ENCODE peak calls at places on chromosomes 16 and 17, in seven cellular contexts. One of them, this sample, is unnamed.

GRCh38 chr16:82034981-82035612 is at the start of gene HSD17B2:
- DNase-seq in LoVo: peak
- DNase-seq in NCI-H345: no peak
- DNase-seq in CD4-positive, alpha-beta T cell: no peak
- DNase-seq in endothelial cell of umbilical vein: peak
- DNase-seq in NCI-H524: no peak
- DNase-seq in NCI-H1048: no peak
- DNase-seq in this sample: no peak

GRCh38 chr17:8131844-8132441 is 8.0 kb upstream of the HES7 start:
- DNase-seq in LoVo: no peak
- DNase-seq in NCI-H345: no peak
- DNase-seq in CD4-positive, alpha-beta T cell: no peak
- DNase-seq in endothelial cell of umbilical vein: no peak
- DNase-seq in NCI-H524: no peak
- DNase-seq in NCI-H1048: no peak
- DNase-seq in this sample: no peak

GRCh38 chr16:87241135-87241771 is 75.9 kb downstream of the C16orf95 start:
- DNase-seq in LoVo: peak
- DNase-seq in NCI-H345: no peak
- DNase-seq in CD4-positive, alpha-beta T cell: no peak
- DNase-seq in endothelial cell of umbilical vein: no peak
- DNase-seq in NCI-H524: no peak
- DNase-seq in NCI-H1048: no peak
- DNase-seq in this sample: no peak

GRCh38 chr16:28902909-28903308 is 22.1 kb downstream of the RABEP2 start:
- DNase-seq in LoVo: no peak
- DNase-seq in NCI-H345: no peak
- DNase-seq in CD4-positive, alpha-beta T cell: no peak
- DNase-seq in endothelial cell of umbilical vein: no peak
- DNase-seq in NCI-H524: no peak
- DNase-seq in NCI-H1048: no peak
- DNase-seq in this sample: no peak

GRCh38 chr17:49003557-49004511 is 6.6 kb downstream of the IGF2BP1 start:
- DNase-seq in LoVo: no peak
- DNase-seq in NCI-H345: no peak
- DNase-seq in CD4-positive, alpha-beta T cell: no peak
- DNase-seq in endothelial cell of umbilical vein: peak
- DNase-seq in NCI-H524: no peak
- DNase-seq in NCI-H1048: no peak
- DNase-seq in this sample: no peak

GRCh38 chr16:716250-716607 is 1.3 kb downstream of the METRN start:
- DNase-seq in LoVo: no peak
- DNase-seq in NCI-H345: no peak
- DNase-seq in CD4-positive, alpha-beta T cell: no peak
- DNase-seq in endothelial cell of umbilical vein: no peak
- DNase-seq in NCI-H524: no peak
- DNase-seq in NCI-H1048: no peak
- DNase-seq in this sample: no peak

GRCh38 chr17:7745748-7746470 is 28.4 kb downstream of the DNAH2 start:
- DNase-seq in LoVo: peak
- DNase-seq in NCI-H345: no peak
- DNase-seq in CD4-positive, alpha-beta T cell: no peak
- DNase-seq in endothelial cell of umbilical vein: peak
- DNase-seq in NCI-H524: no peak
- DNase-seq in NCI-H1048: no peak
- DNase-seq in this sample: no peak

GRCh38 chr16:81583893-81584705 is 139.5 kb downstream of the CMIP start:
- DNase-seq in LoVo: peak
- DNase-seq in NCI-H345: no peak
- DNase-seq in CD4-positive, alpha-beta T cell: no peak
- DNase-seq in endothelial cell of umbilical vein: no peak
- DNase-seq in NCI-H524: no peak
- DNase-seq in NCI-H1048: no peak
- DNase-seq in this sample: no peak

GRCh38 chr17:6554871-6555330 is 1.5 kb downstream of the PITPNM3 start:
- DNase-seq in LoVo: peak
- DNase-seq in NCI-H345: no peak
- DNase-seq in CD4-positive, alpha-beta T cell: no peak
- DNase-seq in endothelial cell of umbilical vein: no peak
- DNase-seq in NCI-H524: no peak
- DNase-seq in NCI-H1048: no peak
- DNase-seq in this sample: no peak

GRCh38 chr16:58158137-58158536 is 29.0 kb upstream of the CFAP20 start:
- DNase-seq in LoVo: no peak
- DNase-seq in NCI-H345: no peak
- DNase-seq in CD4-positive, alpha-beta T cell: no peak
- DNase-seq in endothelial cell of umbilical vein: no peak
- DNase-seq in NCI-H524: no peak
- DNase-seq in NCI-H1048: no peak
- DNase-seq in this sample: no peak

GRCh38 chr16:10362077-10362863 is 23.6 kb upstream of the ATF7IP2 start:
- DNase-seq in LoVo: no peak
- DNase-seq in NCI-H345: no peak
- DNase-seq in CD4-positive, alpha-beta T cell: no peak
- DNase-seq in endothelial cell of umbilical vein: no peak
- DNase-seq in NCI-H524: no peak
- DNase-seq in NCI-H1048: no peak
- DNase-seq in this sample: no peak

GRCh38 chr16:57318240-57318970 is 33.9 kb upstream of the PLLP start:
- DNase-seq in LoVo: no peak
- DNase-seq in NCI-H345: no peak
- DNase-seq in CD4-positive, alpha-beta T cell: no peak
- DNase-seq in endothelial cell of umbilical vein: no peak
- DNase-seq in NCI-H524: no peak
- DNase-seq in NCI-H1048: no peak
- DNase-seq in this sample: peak

GRCh38 chr17:56125830-56126819 is 27.1 kb upstream of the ANKFN1 start:
- DNase-seq in LoVo: peak
- DNase-seq in NCI-H345: no peak
- DNase-seq in CD4-positive, alpha-beta T cell: no peak
- DNase-seq in endothelial cell of umbilical vein: peak
- DNase-seq in NCI-H524: peak
- DNase-seq in NCI-H1048: no peak
- DNase-seq in this sample: no peak

GRCh38 chr16:17346774-17347569 is 123.8 kb downstream of the XYLT1 start:
- DNase-seq in LoVo: peak
- DNase-seq in NCI-H345: no peak
- DNase-seq in CD4-positive, alpha-beta T cell: no peak
- DNase-seq in endothelial cell of umbilical vein: no peak
- DNase-seq in NCI-H524: no peak
- DNase-seq in NCI-H1048: no peak
- DNase-seq in this sample: no peak

GRCh38 chr16:77276686-77277085 is 77.5 kb downstream of the SYCE1L start:
- DNase-seq in LoVo: no peak
- DNase-seq in NCI-H345: no peak
- DNase-seq in CD4-positive, alpha-beta T cell: no peak
- DNase-seq in endothelial cell of umbilical vein: peak
- DNase-seq in NCI-H524: peak
- DNase-seq in NCI-H1048: no peak
- DNase-seq in this sample: no peak

GRCh38 chr16:17552351-17552750 is 81.6 kb upstream of the XYLT1 start:
- DNase-seq in LoVo: no peak
- DNase-seq in NCI-H345: no peak
- DNase-seq in CD4-positive, alpha-beta T cell: no peak
- DNase-seq in endothelial cell of umbilical vein: no peak
- DNase-seq in NCI-H524: no peak
- DNase-seq in NCI-H1048: no peak
- DNase-seq in this sample: no peak

GRCh38 chr16:11105038-11105903 is 150.7 kb downstream of the SOCS1 start:
- DNase-seq in LoVo: no peak
- DNase-seq in NCI-H345: no peak
- DNase-seq in CD4-positive, alpha-beta T cell: no peak
- DNase-seq in endothelial cell of umbilical vein: peak
- DNase-seq in NCI-H524: peak
- DNase-seq in NCI-H1048: no peak
- DNase-seq in this sample: no peak

GRCh38 chr17:64377769-64378282 is 12.8 kb downstream of the PECAM1 start:
- DNase-seq in LoVo: no peak
- DNase-seq in NCI-H345: no peak
- DNase-seq in CD4-positive, alpha-beta T cell: no peak
- DNase-seq in endothelial cell of umbilical vein: peak
- DNase-seq in NCI-H524: peak
- DNase-seq in NCI-H1048: no peak
- DNase-seq in this sample: peak

GRCh38 chr16:88274847-88275246 is 107.9 kb upstream of the ZNF469 start:
- DNase-seq in LoVo: no peak
- DNase-seq in NCI-H345: no peak
- DNase-seq in CD4-positive, alpha-beta T cell: no peak
- DNase-seq in endothelial cell of umbilical vein: no peak
- DNase-seq in NCI-H524: no peak
- DNase-seq in NCI-H1048: no peak
- DNase-seq in this sample: no peak

GRCh38 chr17:58324409-58325288 is 3.9 kb downstream of the TSPOAP1 start:
- DNase-seq in LoVo: no peak
- DNase-seq in NCI-H345: peak
- DNase-seq in CD4-positive, alpha-beta T cell: no peak
- DNase-seq in endothelial cell of umbilical vein: no peak
- DNase-seq in NCI-H524: peak
- DNase-seq in NCI-H1048: peak
- DNase-seq in this sample: no peak

GRCh38 chr17:53749178-53749577 is 73.5 kb upstream of the KIF2B start:
- DNase-seq in LoVo: no peak
- DNase-seq in NCI-H345: no peak
- DNase-seq in CD4-positive, alpha-beta T cell: no peak
- DNase-seq in endothelial cell of umbilical vein: no peak
- DNase-seq in NCI-H524: no peak
- DNase-seq in NCI-H1048: no peak
- DNase-seq in this sample: no peak

GRCh38 chr17:68122587-68122986 is 87.1 kb downstream of the KPNA2 start:
- DNase-seq in LoVo: no peak
- DNase-seq in NCI-H345: no peak
- DNase-seq in CD4-positive, alpha-beta T cell: no peak
- DNase-seq in endothelial cell of umbilical vein: no peak
- DNase-seq in NCI-H524: no peak
- DNase-seq in NCI-H1048: no peak
- DNase-seq in this sample: no peak

GRCh38 chr16:22373662-22374310 is 633 bp downstream of the CDR2 start:
- DNase-seq in LoVo: no peak
- DNase-seq in NCI-H345: peak
- DNase-seq in CD4-positive, alpha-beta T cell: peak
- DNase-seq in endothelial cell of umbilical vein: peak
- DNase-seq in NCI-H524: peak
- DNase-seq in NCI-H1048: no peak
- DNase-seq in this sample: peak

GRCh38 chr16:85878875-85879274 is 20.1 kb upstream of the IRF8 start:
- DNase-seq in LoVo: no peak
- DNase-seq in NCI-H345: no peak
- DNase-seq in CD4-positive, alpha-beta T cell: no peak
- DNase-seq in endothelial cell of umbilical vein: peak
- DNase-seq in NCI-H524: no peak
- DNase-seq in NCI-H1048: no peak
- DNase-seq in this sample: no peak